ENCODE peak calls at places on chromosomes 12 and 14, in seven cellular contexts. Z is HCT116; F is OCI-LY7; Q is smooth muscle cell of the brain vasculature; A is renal cortical epithelial cell; H is activated naive CD4-positive, alpha-beta T cell treated with anti-CD3 and anti-CD28 coated beads, Interleukin-2, amount 50 U/mL, for 16 hours; J is osteocyte. K is an unnamed sample.

GRCh38 chr12:132812631-132813305 is 15.9 kb downstream of the GOLGA3 start:
- DNase-seq in A (no peak), Q (no peak), J (no peak), Z (no peak), F (no peak), H (no peak), K (no peak)

GRCh38 chr12:21416611-21417121 is 20.8 kb upstream of the PYROXD1 start:
- DNase-seq in F (no peak), H (no peak), A (peak; percentile 84), Q (no peak), J (no peak), Z (no peak), K (no peak)

GRCh38 chr12:47763481-47764344 is 5.0 kb upstream of the RAPGEF3 start:
- DNase-seq in F (no peak), A (peak; percentile 99), J (no peak), Z (no peak), H (no peak), Q (no peak), K (no peak)

GRCh38 chr12:47818701-47819543 is 781 bp downstream of the HDAC7 start:
- DNase-seq in F (peak; percentile 64), A (no peak), J (no peak), Q (no peak), Z (no peak), H (peak; percentile 46), K (no peak)

GRCh38 chr14:93954900-93955891 is 21.2 kb downstream of the ASB2 start:
- DNase-seq in H (no peak), J (no peak), A (no peak), Q (no peak), F (peak; percentile 79), Z (no peak), K (no peak)

GRCh38 chr14:90551733-90552464 is 155.1 kb downstream of the CALM1 start:
- DNase-seq in A (no peak), J (no peak), Q (no peak), Z (no peak), H (no peak), F (no peak), K (no peak)

GRCh38 chr12:44774815-44775411 is 101.2 kb downstream of the NELL2 start:
- DNase-seq in F (peak; percentile 47), Z (peak; percentile 15), J (no peak), H (peak; percentile 63), Q (no peak), A (no peak), K (no peak)

GRCh38 chr14:94213021-94213420 is 38.9 kb downstream of the PPP4R4 start:
- DNase-seq in Z (no peak), F (no peak), H (no peak), Q (no peak), J (no peak), A (peak; percentile 70), K (no peak)

GRCh38 chr14:36975834-36976233 is 196.6 kb downstream of the SLC25A21 start:
- DNase-seq in J (no peak), F (no peak), Z (no peak), Q (no peak), H (no peak), A (no peak), K (no peak)